ENCODE peak calls at places on chromosomes 1 and 21, in nine cellular contexts. One of them, this sample, is unnamed.

GRCh38 chr1:65163193-65163805 is 15.3 kb downstream of the AK4 start:
- DNase-seq in activated CD8-positive, alpha-beta memory T cell treated with anti-CD3 and anti-CD28 coated beads for 24 hours: no peak
- DNase-seq in ELF-1: no peak
- DNase-seq in OCI-LY7: no peak
- DNase-seq in T-helper 1 cell: no peak
- DNase-seq in GM04504: no peak
- DNase-seq in stimulated activated CD8-positive, alpha-beta memory T cell treated with anti-CD3 and anti-CD28 coated beads, Interleukin-15, amount 100 ng/mL, for 4 hours: no peak
- DNase-seq in heart right ventricle: no peak
- DNase-seq in activated T-helper 1 cell treated with anti-CD3 and anti-CD28 coated beads, Interleukin-12 subunit alpha, Interleukin-12 subunit beta, Interleukin-2, Interleukin-4 antibody, amounts not matched to agents 30 ng/mL and 10 ng/mL and 1 ng/mL, durations not matched to agents 14 hours and 24 hours and 36 hours: no peak
- DNase-seq in this sample: no peak

GRCh38 chr21:36186506-36187399 is 30.1 kb downstream of the DOP1B start:
- DNase-seq in activated CD8-positive, alpha-beta memory T cell treated with anti-CD3 and anti-CD28 coated beads for 24 hours: no peak
- DNase-seq in ELF-1: no peak
- DNase-seq in OCI-LY7: no peak
- DNase-seq in T-helper 1 cell: no peak
- DNase-seq in GM04504: no peak
- DNase-seq in stimulated activated CD8-positive, alpha-beta memory T cell treated with anti-CD3 and anti-CD28 coated beads, Interleukin-15, amount 100 ng/mL, for 4 hours: no peak
- DNase-seq in heart right ventricle: peak
- DNase-seq in activated T-helper 1 cell treated with anti-CD3 and anti-CD28 coated beads, Interleukin-12 subunit alpha, Interleukin-12 subunit beta, Interleukin-2, Interleukin-4 antibody, amounts not matched to agents 30 ng/mL and 10 ng/mL and 1 ng/mL, durations not matched to agents 14 hours and 24 hours and 36 hours: no peak
- DNase-seq in this sample: no peak

GRCh38 chr1:112255080-112255479 is 140.9 kb upstream of the CTTNBP2NL start:
- DNase-seq in activated CD8-positive, alpha-beta memory T cell treated with anti-CD3 and anti-CD28 coated beads for 24 hours: no peak
- DNase-seq in ELF-1: no peak
- DNase-seq in OCI-LY7: no peak
- DNase-seq in T-helper 1 cell: no peak
- DNase-seq in GM04504: no peak
- DNase-seq in stimulated activated CD8-positive, alpha-beta memory T cell treated with anti-CD3 and anti-CD28 coated beads, Interleukin-15, amount 100 ng/mL, for 4 hours: no peak
- DNase-seq in heart right ventricle: no peak
- DNase-seq in activated T-helper 1 cell treated with anti-CD3 and anti-CD28 coated beads, Interleukin-12 subunit alpha, Interleukin-12 subunit beta, Interleukin-2, Interleukin-4 antibody, amounts not matched to agents 30 ng/mL and 10 ng/mL and 1 ng/mL, durations not matched to agents 14 hours and 24 hours and 36 hours: no peak
- DNase-seq in this sample: no peak

GRCh38 chr1:199272690-199273089 is 633.9 kb downstream of the PTPRC start:
- DNase-seq in activated CD8-positive, alpha-beta memory T cell treated with anti-CD3 and anti-CD28 coated beads for 24 hours: no peak
- DNase-seq in ELF-1: peak
- DNase-seq in OCI-LY7: no peak
- DNase-seq in T-helper 1 cell: no peak
- DNase-seq in GM04504: peak
- DNase-seq in stimulated activated CD8-positive, alpha-beta memory T cell treated with anti-CD3 and anti-CD28 coated beads, Interleukin-15, amount 100 ng/mL, for 4 hours: no peak
- DNase-seq in heart right ventricle: peak
- DNase-seq in activated T-helper 1 cell treated with anti-CD3 and anti-CD28 coated beads, Interleukin-12 subunit alpha, Interleukin-12 subunit beta, Interleukin-2, Interleukin-4 antibody, amounts not matched to agents 30 ng/mL and 10 ng/mL and 1 ng/mL, durations not matched to agents 14 hours and 24 hours and 36 hours: no peak
- DNase-seq in this sample: peak

GRCh38 chr1:54397090-54397591 is 9.1 kb downstream of the SSBP3 start:
- DNase-seq in activated CD8-positive, alpha-beta memory T cell treated with anti-CD3 and anti-CD28 coated beads for 24 hours: no peak
- DNase-seq in ELF-1: no peak
- DNase-seq in OCI-LY7: no peak
- DNase-seq in T-helper 1 cell: no peak
- DNase-seq in GM04504: no peak
- DNase-seq in stimulated activated CD8-positive, alpha-beta memory T cell treated with anti-CD3 and anti-CD28 coated beads, Interleukin-15, amount 100 ng/mL, for 4 hours: no peak
- DNase-seq in heart right ventricle: peak
- DNase-seq in activated T-helper 1 cell treated with anti-CD3 and anti-CD28 coated beads, Interleukin-12 subunit alpha, Interleukin-12 subunit beta, Interleukin-2, Interleukin-4 antibody, amounts not matched to agents 30 ng/mL and 10 ng/mL and 1 ng/mL, durations not matched to agents 14 hours and 24 hours and 36 hours: no peak
- DNase-seq in this sample: no peak

GRCh38 chr1:171485375-171486047 is at the start of gene PRRC2C:
- DNase-seq in activated CD8-positive, alpha-beta memory T cell treated with anti-CD3 and anti-CD28 coated beads for 24 hours: peak
- DNase-seq in ELF-1: peak
- DNase-seq in OCI-LY7: peak
- DNase-seq in T-helper 1 cell: peak
- DNase-seq in GM04504: peak
- DNase-seq in stimulated activated CD8-positive, alpha-beta memory T cell treated with anti-CD3 and anti-CD28 coated beads, Interleukin-15, amount 100 ng/mL, for 4 hours: peak
- DNase-seq in heart right ventricle: peak
- DNase-seq in activated T-helper 1 cell treated with anti-CD3 and anti-CD28 coated beads, Interleukin-12 subunit alpha, Interleukin-12 subunit beta, Interleukin-2, Interleukin-4 antibody, amounts not matched to agents 30 ng/mL and 10 ng/mL and 1 ng/mL, durations not matched to agents 14 hours and 24 hours and 36 hours: peak
- DNase-seq in this sample: peak

GRCh38 chr21:41768371-41769042 is 1.7 kb upstream of the RIPK4 start:
- DNase-seq in activated CD8-positive, alpha-beta memory T cell treated with anti-CD3 and anti-CD28 coated beads for 24 hours: peak
- DNase-seq in ELF-1: peak
- DNase-seq in OCI-LY7: peak
- DNase-seq in T-helper 1 cell: no peak
- DNase-seq in GM04504: peak
- DNase-seq in stimulated activated CD8-positive, alpha-beta memory T cell treated with anti-CD3 and anti-CD28 coated beads, Interleukin-15, amount 100 ng/mL, for 4 hours: no peak
- DNase-seq in heart right ventricle: no peak
- DNase-seq in activated T-helper 1 cell treated with anti-CD3 and anti-CD28 coated beads, Interleukin-12 subunit alpha, Interleukin-12 subunit beta, Interleukin-2, Interleukin-4 antibody, amounts not matched to agents 30 ng/mL and 10 ng/mL and 1 ng/mL, durations not matched to agents 14 hours and 24 hours and 36 hours: peak
- DNase-seq in this sample: no peak

GRCh38 chr1:208410409-208410808 is 166.2 kb upstream of the PLXNA2 start:
- DNase-seq in activated CD8-positive, alpha-beta memory T cell treated with anti-CD3 and anti-CD28 coated beads for 24 hours: no peak
- DNase-seq in ELF-1: peak
- DNase-seq in OCI-LY7: no peak
- DNase-seq in T-helper 1 cell: no peak
- DNase-seq in GM04504: no peak
- DNase-seq in stimulated activated CD8-positive, alpha-beta memory T cell treated with anti-CD3 and anti-CD28 coated beads, Interleukin-15, amount 100 ng/mL, for 4 hours: no peak
- DNase-seq in heart right ventricle: no peak
- DNase-seq in activated T-helper 1 cell treated with anti-CD3 and anti-CD28 coated beads, Interleukin-12 subunit alpha, Interleukin-12 subunit beta, Interleukin-2, Interleukin-4 antibody, amounts not matched to agents 30 ng/mL and 10 ng/mL and 1 ng/mL, durations not matched to agents 14 hours and 24 hours and 36 hours: no peak
- DNase-seq in this sample: no peak

GRCh38 chr1:19476440-19477190 is 8.7 kb downstream of the CAPZB start:
- DNase-seq in activated CD8-positive, alpha-beta memory T cell treated with anti-CD3 and anti-CD28 coated beads for 24 hours: peak
- DNase-seq in ELF-1: no peak
- DNase-seq in OCI-LY7: peak
- DNase-seq in T-helper 1 cell: peak
- DNase-seq in GM04504: no peak
- DNase-seq in stimulated activated CD8-positive, alpha-beta memory T cell treated with anti-CD3 and anti-CD28 coated beads, Interleukin-15, amount 100 ng/mL, for 4 hours: no peak
- DNase-seq in heart right ventricle: peak
- DNase-seq in activated T-helper 1 cell treated with anti-CD3 and anti-CD28 coated beads, Interleukin-12 subunit alpha, Interleukin-12 subunit beta, Interleukin-2, Interleukin-4 antibody, amounts not matched to agents 30 ng/mL and 10 ng/mL and 1 ng/mL, durations not matched to agents 14 hours and 24 hours and 36 hours: no peak
- DNase-seq in this sample: no peak

GRCh38 chr1:81192647-81193642 is 607.8 kb upstream of the ADGRL2 start:
- DNase-seq in activated CD8-positive, alpha-beta memory T cell treated with anti-CD3 and anti-CD28 coated beads for 24 hours: no peak
- DNase-seq in ELF-1: no peak
- DNase-seq in OCI-LY7: no peak
- DNase-seq in T-helper 1 cell: no peak
- DNase-seq in GM04504: no peak
- DNase-seq in stimulated activated CD8-positive, alpha-beta memory T cell treated with anti-CD3 and anti-CD28 coated beads, Interleukin-15, amount 100 ng/mL, for 4 hours: no peak
- DNase-seq in heart right ventricle: no peak
- DNase-seq in activated T-helper 1 cell treated with anti-CD3 and anti-CD28 coated beads, Interleukin-12 subunit alpha, Interleukin-12 subunit beta, Interleukin-2, Interleukin-4 antibody, amounts not matched to agents 30 ng/mL and 10 ng/mL and 1 ng/mL, durations not matched to agents 14 hours and 24 hours and 36 hours: no peak
- DNase-seq in this sample: no peak

GRCh38 chr1:201745023-201745422 is 83.9 kb upstream of the IPO9 start:
- DNase-seq in activated CD8-positive, alpha-beta memory T cell treated with anti-CD3 and anti-CD28 coated beads for 24 hours: no peak
- DNase-seq in ELF-1: no peak
- DNase-seq in OCI-LY7: no peak
- DNase-seq in T-helper 1 cell: no peak
- DNase-seq in GM04504: no peak
- DNase-seq in stimulated activated CD8-positive, alpha-beta memory T cell treated with anti-CD3 and anti-CD28 coated beads, Interleukin-15, amount 100 ng/mL, for 4 hours: no peak
- DNase-seq in heart right ventricle: no peak
- DNase-seq in activated T-helper 1 cell treated with anti-CD3 and anti-CD28 coated beads, Interleukin-12 subunit alpha, Interleukin-12 subunit beta, Interleukin-2, Interleukin-4 antibody, amounts not matched to agents 30 ng/mL and 10 ng/mL and 1 ng/mL, durations not matched to agents 14 hours and 24 hours and 36 hours: no peak
- DNase-seq in this sample: no peak

GRCh38 chr1:67840449-67840848 is 7.2 kb upstream of the GNG12 start:
- DNase-seq in activated CD8-positive, alpha-beta memory T cell treated with anti-CD3 and anti-CD28 coated beads for 24 hours: no peak
- DNase-seq in ELF-1: no peak
- DNase-seq in OCI-LY7: no peak
- DNase-seq in T-helper 1 cell: no peak
- DNase-seq in GM04504: peak
- DNase-seq in stimulated activated CD8-positive, alpha-beta memory T cell treated with anti-CD3 and anti-CD28 coated beads, Interleukin-15, amount 100 ng/mL, for 4 hours: no peak
- DNase-seq in heart right ventricle: no peak
- DNase-seq in activated T-helper 1 cell treated with anti-CD3 and anti-CD28 coated beads, Interleukin-12 subunit alpha, Interleukin-12 subunit beta, Interleukin-2, Interleukin-4 antibody, amounts not matched to agents 30 ng/mL and 10 ng/mL and 1 ng/mL, durations not matched to agents 14 hours and 24 hours and 36 hours: no peak
- DNase-seq in this sample: peak

GRCh38 chr1:201614262-201615015 is 75.5 kb downstream of the NAV1 start:
- DNase-seq in activated CD8-positive, alpha-beta memory T cell treated with anti-CD3 and anti-CD28 coated beads for 24 hours: no peak
- DNase-seq in ELF-1: peak
- DNase-seq in OCI-LY7: no peak
- DNase-seq in T-helper 1 cell: no peak
- DNase-seq in GM04504: no peak
- DNase-seq in stimulated activated CD8-positive, alpha-beta memory T cell treated with anti-CD3 and anti-CD28 coated beads, Interleukin-15, amount 100 ng/mL, for 4 hours: no peak
- DNase-seq in heart right ventricle: peak
- DNase-seq in activated T-helper 1 cell treated with anti-CD3 and anti-CD28 coated beads, Interleukin-12 subunit alpha, Interleukin-12 subunit beta, Interleukin-2, Interleukin-4 antibody, amounts not matched to agents 30 ng/mL and 10 ng/mL and 1 ng/mL, durations not matched to agents 14 hours and 24 hours and 36 hours: no peak
- DNase-seq in this sample: no peak

GRCh38 chr1:232291681-232292080 is 338.3 kb downstream of the SIPA1L2 start:
- DNase-seq in activated CD8-positive, alpha-beta memory T cell treated with anti-CD3 and anti-CD28 coated beads for 24 hours: no peak
- DNase-seq in ELF-1: no peak
- DNase-seq in OCI-LY7: no peak
- DNase-seq in T-helper 1 cell: no peak
- DNase-seq in GM04504: no peak
- DNase-seq in stimulated activated CD8-positive, alpha-beta memory T cell treated with anti-CD3 and anti-CD28 coated beads, Interleukin-15, amount 100 ng/mL, for 4 hours: no peak
- DNase-seq in heart right ventricle: no peak
- DNase-seq in activated T-helper 1 cell treated with anti-CD3 and anti-CD28 coated beads, Interleukin-12 subunit alpha, Interleukin-12 subunit beta, Interleukin-2, Interleukin-4 antibody, amounts not matched to agents 30 ng/mL and 10 ng/mL and 1 ng/mL, durations not matched to agents 14 hours and 24 hours and 36 hours: no peak
- DNase-seq in this sample: no peak

GRCh38 chr1:228370941-228371740 is 35.5 kb downstream of the TRIM11 start:
- DNase-seq in activated CD8-positive, alpha-beta memory T cell treated with anti-CD3 and anti-CD28 coated beads for 24 hours: no peak
- DNase-seq in ELF-1: no peak
- DNase-seq in OCI-LY7: no peak
- DNase-seq in T-helper 1 cell: no peak
- DNase-seq in GM04504: no peak
- DNase-seq in stimulated activated CD8-positive, alpha-beta memory T cell treated with anti-CD3 and anti-CD28 coated beads, Interleukin-15, amount 100 ng/mL, for 4 hours: no peak
- DNase-seq in heart right ventricle: peak
- DNase-seq in activated T-helper 1 cell treated with anti-CD3 and anti-CD28 coated beads, Interleukin-12 subunit alpha, Interleukin-12 subunit beta, Interleukin-2, Interleukin-4 antibody, amounts not matched to agents 30 ng/mL and 10 ng/mL and 1 ng/mL, durations not matched to agents 14 hours and 24 hours and 36 hours: no peak
- DNase-seq in this sample: no peak

GRCh38 chr21:37965088-37965805 is 49.0 kb upstream of the KCNJ6 start:
- DNase-seq in activated CD8-positive, alpha-beta memory T cell treated with anti-CD3 and anti-CD28 coated beads for 24 hours: no peak
- DNase-seq in ELF-1: no peak
- DNase-seq in OCI-LY7: no peak
- DNase-seq in T-helper 1 cell: no peak
- DNase-seq in GM04504: no peak
- DNase-seq in stimulated activated CD8-positive, alpha-beta memory T cell treated with anti-CD3 and anti-CD28 coated beads, Interleukin-15, amount 100 ng/mL, for 4 hours: no peak
- DNase-seq in heart right ventricle: no peak
- DNase-seq in activated T-helper 1 cell treated with anti-CD3 and anti-CD28 coated beads, Interleukin-12 subunit alpha, Interleukin-12 subunit beta, Interleukin-2, Interleukin-4 antibody, amounts not matched to agents 30 ng/mL and 10 ng/mL and 1 ng/mL, durations not matched to agents 14 hours and 24 hours and 36 hours: no peak
- DNase-seq in this sample: no peak

GRCh38 chr1:182446033-182446669 is 3.8 kb upstream of the RGSL1 start:
- DNase-seq in activated CD8-positive, alpha-beta memory T cell treated with anti-CD3 and anti-CD28 coated beads for 24 hours: no peak
- DNase-seq in ELF-1: peak
- DNase-seq in OCI-LY7: peak
- DNase-seq in T-helper 1 cell: no peak
- DNase-seq in GM04504: peak
- DNase-seq in stimulated activated CD8-positive, alpha-beta memory T cell treated with anti-CD3 and anti-CD28 coated beads, Interleukin-15, amount 100 ng/mL, for 4 hours: no peak
- DNase-seq in heart right ventricle: peak
- DNase-seq in activated T-helper 1 cell treated with anti-CD3 and anti-CD28 coated beads, Interleukin-12 subunit alpha, Interleukin-12 subunit beta, Interleukin-2, Interleukin-4 antibody, amounts not matched to agents 30 ng/mL and 10 ng/mL and 1 ng/mL, durations not matched to agents 14 hours and 24 hours and 36 hours: no peak
- DNase-seq in this sample: no peak

GRCh38 chr1:201164645-201165044 is 10.4 kb upstream of the TMEM9 start:
- DNase-seq in activated CD8-positive, alpha-beta memory T cell treated with anti-CD3 and anti-CD28 coated beads for 24 hours: no peak
- DNase-seq in ELF-1: no peak
- DNase-seq in OCI-LY7: no peak
- DNase-seq in T-helper 1 cell: no peak
- DNase-seq in GM04504: no peak
- DNase-seq in stimulated activated CD8-positive, alpha-beta memory T cell treated with anti-CD3 and anti-CD28 coated beads, Interleukin-15, amount 100 ng/mL, for 4 hours: no peak
- DNase-seq in heart right ventricle: no peak
- DNase-seq in activated T-helper 1 cell treated with anti-CD3 and anti-CD28 coated beads, Interleukin-12 subunit alpha, Interleukin-12 subunit beta, Interleukin-2, Interleukin-4 antibody, amounts not matched to agents 30 ng/mL and 10 ng/mL and 1 ng/mL, durations not matched to agents 14 hours and 24 hours and 36 hours: no peak
- DNase-seq in this sample: no peak

GRCh38 chr1:110243146-110243545 is 33.0 kb downstream of the KCNC4 start:
- DNase-seq in activated CD8-positive, alpha-beta memory T cell treated with anti-CD3 and anti-CD28 coated beads for 24 hours: no peak
- DNase-seq in ELF-1: no peak
- DNase-seq in OCI-LY7: peak
- DNase-seq in T-helper 1 cell: no peak
- DNase-seq in GM04504: no peak
- DNase-seq in stimulated activated CD8-positive, alpha-beta memory T cell treated with anti-CD3 and anti-CD28 coated beads, Interleukin-15, amount 100 ng/mL, for 4 hours: no peak
- DNase-seq in heart right ventricle: no peak
- DNase-seq in activated T-helper 1 cell treated with anti-CD3 and anti-CD28 coated beads, Interleukin-12 subunit alpha, Interleukin-12 subunit beta, Interleukin-2, Interleukin-4 antibody, amounts not matched to agents 30 ng/mL and 10 ng/mL and 1 ng/mL, durations not matched to agents 14 hours and 24 hours and 36 hours: no peak
- DNase-seq in this sample: no peak

GRCh38 chr1:231177971-231178370 is 16.1 kb downstream of the TRIM67 start:
- DNase-seq in activated CD8-positive, alpha-beta memory T cell treated with anti-CD3 and anti-CD28 coated beads for 24 hours: no peak
- DNase-seq in ELF-1: no peak
- DNase-seq in OCI-LY7: no peak
- DNase-seq in T-helper 1 cell: no peak
- DNase-seq in GM04504: no peak
- DNase-seq in stimulated activated CD8-positive, alpha-beta memory T cell treated with anti-CD3 and anti-CD28 coated beads, Interleukin-15, amount 100 ng/mL, for 4 hours: no peak
- DNase-seq in heart right ventricle: no peak
- DNase-seq in activated T-helper 1 cell treated with anti-CD3 and anti-CD28 coated beads, Interleukin-12 subunit alpha, Interleukin-12 subunit beta, Interleukin-2, Interleukin-4 antibody, amounts not matched to agents 30 ng/mL and 10 ng/mL and 1 ng/mL, durations not matched to agents 14 hours and 24 hours and 36 hours: no peak
- DNase-seq in this sample: no peak

GRCh38 chr1:178282949-178283367 is 189.1 kb downstream of the RASAL2 start:
- DNase-seq in activated CD8-positive, alpha-beta memory T cell treated with anti-CD3 and anti-CD28 coated beads for 24 hours: no peak
- DNase-seq in ELF-1: no peak
- DNase-seq in OCI-LY7: no peak
- DNase-seq in T-helper 1 cell: no peak
- DNase-seq in GM04504: peak
- DNase-seq in stimulated activated CD8-positive, alpha-beta memory T cell treated with anti-CD3 and anti-CD28 coated beads, Interleukin-15, amount 100 ng/mL, for 4 hours: no peak
- DNase-seq in heart right ventricle: no peak
- DNase-seq in activated T-helper 1 cell treated with anti-CD3 and anti-CD28 coated beads, Interleukin-12 subunit alpha, Interleukin-12 subunit beta, Interleukin-2, Interleukin-4 antibody, amounts not matched to agents 30 ng/mL and 10 ng/mL and 1 ng/mL, durations not matched to agents 14 hours and 24 hours and 36 hours: no peak
- DNase-seq in this sample: no peak

GRCh38 chr21:36320421-36321324 is 676 bp downstream of the MORC3 start:
- DNase-seq in activated CD8-positive, alpha-beta memory T cell treated with anti-CD3 and anti-CD28 coated beads for 24 hours: no peak
- DNase-seq in ELF-1: peak
- DNase-seq in OCI-LY7: peak
- DNase-seq in T-helper 1 cell: no peak
- DNase-seq in GM04504: peak
- DNase-seq in stimulated activated CD8-positive, alpha-beta memory T cell treated with anti-CD3 and anti-CD28 coated beads, Interleukin-15, amount 100 ng/mL, for 4 hours: no peak
- DNase-seq in heart right ventricle: no peak
- DNase-seq in activated T-helper 1 cell treated with anti-CD3 and anti-CD28 coated beads, Interleukin-12 subunit alpha, Interleukin-12 subunit beta, Interleukin-2, Interleukin-4 antibody, amounts not matched to agents 30 ng/mL and 10 ng/mL and 1 ng/mL, durations not matched to agents 14 hours and 24 hours and 36 hours: peak
- DNase-seq in this sample: peak

GRCh38 chr1:18658831-18659230 is 28.2 kb downstream of the PAX7 start:
- DNase-seq in activated CD8-positive, alpha-beta memory T cell treated with anti-CD3 and anti-CD28 coated beads for 24 hours: no peak
- DNase-seq in ELF-1: no peak
- DNase-seq in OCI-LY7: no peak
- DNase-seq in T-helper 1 cell: no peak
- DNase-seq in GM04504: no peak
- DNase-seq in stimulated activated CD8-positive, alpha-beta memory T cell treated with anti-CD3 and anti-CD28 coated beads, Interleukin-15, amount 100 ng/mL, for 4 hours: no peak
- DNase-seq in heart right ventricle: no peak
- DNase-seq in activated T-helper 1 cell treated with anti-CD3 and anti-CD28 coated beads, Interleukin-12 subunit alpha, Interleukin-12 subunit beta, Interleukin-2, Interleukin-4 antibody, amounts not matched to agents 30 ng/mL and 10 ng/mL and 1 ng/mL, durations not matched to agents 14 hours and 24 hours and 36 hours: no peak
- DNase-seq in this sample: no peak

GRCh38 chr1:205669341-205670142 is 10.8 kb downstream of the SLC45A3 start:
- DNase-seq in activated CD8-positive, alpha-beta memory T cell treated with anti-CD3 and anti-CD28 coated beads for 24 hours: no peak
- DNase-seq in ELF-1: no peak
- DNase-seq in OCI-LY7: no peak
- DNase-seq in T-helper 1 cell: no peak
- DNase-seq in GM04504: no peak
- DNase-seq in stimulated activated CD8-positive, alpha-beta memory T cell treated with anti-CD3 and anti-CD28 coated beads, Interleukin-15, amount 100 ng/mL, for 4 hours: no peak
- DNase-seq in heart right ventricle: no peak
- DNase-seq in activated T-helper 1 cell treated with anti-CD3 and anti-CD28 coated beads, Interleukin-12 subunit alpha, Interleukin-12 subunit beta, Interleukin-2, Interleukin-4 antibody, amounts not matched to agents 30 ng/mL and 10 ng/mL and 1 ng/mL, durations not matched to agents 14 hours and 24 hours and 36 hours: no peak
- DNase-seq in this sample: no peak

GRCh38 chr1:181094813-181095212 is 6.3 kb downstream of the IER5 start:
- DNase-seq in activated CD8-positive, alpha-beta memory T cell treated with anti-CD3 and anti-CD28 coated beads for 24 hours: no peak
- DNase-seq in ELF-1: peak
- DNase-seq in OCI-LY7: no peak
- DNase-seq in T-helper 1 cell: no peak
- DNase-seq in GM04504: peak
- DNase-seq in stimulated activated CD8-positive, alpha-beta memory T cell treated with anti-CD3 and anti-CD28 coated beads, Interleukin-15, amount 100 ng/mL, for 4 hours: no peak
- DNase-seq in heart right ventricle: peak
- DNase-seq in activated T-helper 1 cell treated with anti-CD3 and anti-CD28 coated beads, Interleukin-12 subunit alpha, Interleukin-12 subunit beta, Interleukin-2, Interleukin-4 antibody, amounts not matched to agents 30 ng/mL and 10 ng/mL and 1 ng/mL, durations not matched to agents 14 hours and 24 hours and 36 hours: no peak
- DNase-seq in this sample: no peak

GRCh38 chr1:22043175-22043769 is 9.2 kb upstream of the CDC42 start:
- DNase-seq in activated CD8-positive, alpha-beta memory T cell treated with anti-CD3 and anti-CD28 coated beads for 24 hours: no peak
- DNase-seq in ELF-1: peak
- DNase-seq in OCI-LY7: no peak
- DNase-seq in T-helper 1 cell: no peak
- DNase-seq in GM04504: no peak
- DNase-seq in stimulated activated CD8-positive, alpha-beta memory T cell treated with anti-CD3 and anti-CD28 coated beads, Interleukin-15, amount 100 ng/mL, for 4 hours: no peak
- DNase-seq in heart right ventricle: no peak
- DNase-seq in activated T-helper 1 cell treated with anti-CD3 and anti-CD28 coated beads, Interleukin-12 subunit alpha, Interleukin-12 subunit beta, Interleukin-2, Interleukin-4 antibody, amounts not matched to agents 30 ng/mL and 10 ng/mL and 1 ng/mL, durations not matched to agents 14 hours and 24 hours and 36 hours: no peak
- DNase-seq in this sample: no peak

GRCh38 chr1:6180215-6180577 is at the start of gene CHD5:
- DNase-seq in activated CD8-positive, alpha-beta memory T cell treated with anti-CD3 and anti-CD28 coated beads for 24 hours: no peak
- DNase-seq in ELF-1: peak
- DNase-seq in OCI-LY7: no peak
- DNase-seq in T-helper 1 cell: no peak
- DNase-seq in GM04504: no peak
- DNase-seq in stimulated activated CD8-positive, alpha-beta memory T cell treated with anti-CD3 and anti-CD28 coated beads, Interleukin-15, amount 100 ng/mL, for 4 hours: no peak
- DNase-seq in heart right ventricle: no peak
- DNase-seq in activated T-helper 1 cell treated with anti-CD3 and anti-CD28 coated beads, Interleukin-12 subunit alpha, Interleukin-12 subunit beta, Interleukin-2, Interleukin-4 antibody, amounts not matched to agents 30 ng/mL and 10 ng/mL and 1 ng/mL, durations not matched to agents 14 hours and 24 hours and 36 hours: no peak
- DNase-seq in this sample: no peak

GRCh38 chr1:33021567-33022431 is 14.9 kb downstream of the AK2 start:
- DNase-seq in activated CD8-positive, alpha-beta memory T cell treated with anti-CD3 and anti-CD28 coated beads for 24 hours: no peak
- DNase-seq in ELF-1: no peak
- DNase-seq in OCI-LY7: no peak
- DNase-seq in T-helper 1 cell: no peak
- DNase-seq in GM04504: no peak
- DNase-seq in stimulated activated CD8-positive, alpha-beta memory T cell treated with anti-CD3 and anti-CD28 coated beads, Interleukin-15, amount 100 ng/mL, for 4 hours: no peak
- DNase-seq in heart right ventricle: no peak
- DNase-seq in activated T-helper 1 cell treated with anti-CD3 and anti-CD28 coated beads, Interleukin-12 subunit alpha, Interleukin-12 subunit beta, Interleukin-2, Interleukin-4 antibody, amounts not matched to agents 30 ng/mL and 10 ng/mL and 1 ng/mL, durations not matched to agents 14 hours and 24 hours and 36 hours: no peak
- DNase-seq in this sample: no peak

This sample was measured in SW 1271.